ENCODE peak calls at places on chromosomes 3 and 15, in four cellular contexts. X is fibroblast of lung, M is type B pancreatic cell, V is GM12878. J is an unnamed sample.

GRCh38 chr3:194032828-194033435 is 103.0 kb upstream of the HES1 start:
- DNase-seq in X (no peak), M (no peak), V (no peak), J (no peak)

GRCh38 chr3:149475451-149476060 is 1.1 kb downstream of the TM4SF4 start:
- DNase-seq in X (no peak), M (no peak), V (no peak), J (no peak)

GRCh38 chr3:181318321-181318720 is 328.8 kb upstream of the DNAJC19 start:
- DNase-seq in X (no peak), M (no peak), V (no peak), J (no peak)

GRCh38 chr3:23916152-23916885 is 471 bp downstream of the NKIRAS1 start:
- DNase-seq in X (no peak), M (no peak), V (no peak), J (no peak)

GRCh38 chr3:73791356-73791755 is 166.6 kb upstream of the PDZRN3 start:
- DNase-seq in X (no peak), M (no peak), V (no peak), J (no peak)

GRCh38 chr15:45134682-45135604 is 5.1 kb downstream of the DUOX1 start:
- DNase-seq in X (no peak), M (no peak), V (no peak), J (no peak)

GRCh38 chr15:74402337-74402839 is 31.4 kb downstream of the SEMA7A start:
- DNase-seq in X (no peak), M (no peak), V (no peak), J (no peak)

GRCh38 chr3:157204431-157204830 is 44.5 kb upstream of the CCNL1 start:
- DNase-seq in X (peak), M (no peak), V (no peak), J (no peak)

GRCh38 chr3:129485681-129486056 is 42.8 kb upstream of the RHO start:
- DNase-seq in X (peak), M (no peak), V (no peak), J (no peak)

GRCh38 chr3:101466465-101467309 is 46.3 kb downstream of the SENP7 start:
- DNase-seq in X (no peak), M (no peak), V (no peak), J (no peak)

GRCh38 chr15:90097475-90097874 is 4.8 kb downstream of the IDH2 start:
- DNase-seq in X (no peak), M (no peak), V (peak), J (no peak)

GRCh38 chr3:66753670-66754069 is 244.4 kb upstream of the KBTBD8 start:
- DNase-seq in X (no peak), M (no peak), V (no peak), J (no peak)

GRCh38 chr3:177026505-177027277 is 170.6 kb downstream of the TBL1XR1 start:
- DNase-seq in X (peak), M (no peak), V (no peak), J (no peak)

GRCh38 chr3:55511895-55512585 is 24.9 kb upstream of the WNT5A start:
- DNase-seq in X (peak), M (no peak), V (no peak), J (no peak)

GRCh38 chr3:32442766-32443165 is 51.1 kb downstream of the CMTM7 start:
- DNase-seq in X (no peak), M (no peak), V (no peak), J (no peak)

GRCh38 chr3:158091526-158091925 is 14.7 kb downstream of the SHOX2 start:
- DNase-seq in X (peak), M (no peak), V (no peak), J (no peak)

GRCh38 chr15:33211409-33211808 is 16.9 kb upstream of the FMN1 start:
- DNase-seq in X (peak), M (no peak), V (no peak), J (no peak)

GRCh38 chr3:49166752-49167556 is 823 bp upstream of the CCDC71 start:
- DNase-seq in X (no peak), M (no peak), V (no peak), J (no peak)

GRCh38 chr3:37859908-37860199 is 1.8 kb upstream of the CTDSPL start:
- DNase-seq in X (no peak), M (no peak), V (no peak), J (no peak)

GRCh38 chr3:85626662-85627061 is 667.9 kb downstream of the CADM2 start:
- DNase-seq in X (no peak), M (no peak), V (no peak), J (no peak)

GRCh38 chr15:79337591-79337990 is 26.7 kb downstream of the TMED3 start:
- DNase-seq in X (no peak), M (no peak), V (no peak), J (no peak)

GRCh38 chr15:79341361-79341760 is 30.4 kb downstream of the TMED3 start:
- DNase-seq in X (no peak), M (no peak), V (no peak), J (no peak)

GRCh38 chr15:79339588-79340314 is 28.8 kb downstream of the TMED3 start:
- DNase-seq in X (peak), M (no peak), V (no peak), J (no peak)

DNA sequence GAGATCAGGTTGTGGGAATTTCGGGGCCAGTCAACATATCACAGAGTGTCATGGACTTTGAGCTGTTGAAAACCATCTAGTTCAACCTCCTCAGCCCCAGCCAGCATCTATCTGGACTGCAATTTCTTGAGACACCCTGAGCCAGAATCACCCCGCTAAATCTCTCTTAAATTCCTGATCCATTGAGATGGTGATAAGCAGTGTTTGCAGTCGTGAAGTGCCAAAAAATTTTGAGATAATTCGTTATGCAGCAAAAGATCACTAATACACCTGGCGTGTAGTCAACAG is 29.3 kb downstream of the TMED3 start:
- DNase-seq in X (no peak), M (no peak), V (no peak), J (no peak)
- TF ChIP-seq CTCF in X (no peak), M (peak), V (no peak), J (peak)

GRCh38 chr15:59224474-59224873 is 17.8 kb downstream of the LDHAL6B start:
- DNase-seq in X (no peak), M (no peak), V (no peak), J (peak)

GRCh38 chr15:59221479-59221878 is 14.8 kb downstream of the LDHAL6B start:
- DNase-seq in X (no peak), M (no peak), V (no peak), J (peak)

GRCh38 chr15:59223736-59224135 is 17.1 kb downstream of the LDHAL6B start:
- DNase-seq in X (peak), M (no peak), V (no peak), J (peak)

GRCh38 chr15:59222906-59223579 is 16.4 kb downstream of the LDHAL6B start:
- DNase-seq in X (no peak), M (no peak), V (no peak), J (peak)

DNA sequence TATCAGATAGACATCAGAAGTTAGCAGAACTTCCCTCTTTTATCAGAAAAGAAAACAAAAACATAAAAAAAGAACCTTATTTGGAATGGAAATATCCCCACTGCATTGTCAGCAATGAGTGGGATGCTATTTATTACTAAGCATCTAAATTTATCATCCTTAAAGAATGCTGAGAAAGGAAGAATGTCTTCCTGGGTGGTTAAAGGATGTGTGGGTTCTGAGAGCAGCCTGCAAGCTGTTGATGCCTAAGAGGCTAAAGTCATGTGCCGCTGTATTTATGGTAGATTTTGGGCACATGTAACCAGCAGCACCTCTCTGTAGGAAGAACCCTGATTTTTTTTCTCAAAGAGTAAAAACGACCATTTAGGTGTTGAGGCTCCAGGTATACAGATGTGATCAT is 15.5 kb downstream of the LDHAL6B start:
- DNase-seq in X (peak), M (no peak), V (no peak), J (no peak)
- TF ChIP-seq CTCF in X (no peak), M (no peak), V (no peak), J (no peak)

DNA sequence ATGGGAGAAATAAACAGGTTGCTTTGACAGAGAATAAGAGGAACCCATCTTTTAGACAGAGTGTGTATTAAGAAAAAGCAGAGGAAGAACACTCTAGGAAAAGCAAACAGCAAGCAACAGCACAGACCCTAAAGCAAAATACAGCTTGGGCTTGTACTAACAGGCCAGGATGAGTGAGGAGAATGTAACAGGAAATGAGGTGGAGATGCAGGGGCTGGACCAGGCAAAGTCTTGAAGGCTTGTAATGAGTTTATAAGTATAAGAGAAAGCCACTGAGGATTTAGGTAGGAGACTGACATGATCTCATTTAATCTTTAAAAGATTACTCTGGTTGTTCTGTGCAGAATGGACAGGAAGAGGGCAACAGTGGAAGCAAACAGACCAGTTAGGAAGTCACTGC is 4.9 kb downstream of the UBR1 start:
- DNase-seq in X (no peak), M (no peak), V (no peak), J (no peak)
- TF ChIP-seq CTCF in X (no peak), M (no peak), V (no peak), J (no peak)

GRCh38 chr15:65981837-65982696 is 112.8 kb downstream of the RAB11A start:
- DNase-seq in X (no peak), M (no peak), V (no peak), J (no peak)
- TF ChIP-seq CTCF in X (no peak), M (peak), V (peak), J (peak)

GRCh38 chr3:140204271-140204984 is 269.4 kb downstream of the CLSTN2 start:
- DNase-seq in X (no peak), M (no peak), V (no peak), J (no peak)

GRCh38 chr3:140205598-140205997 is 270.6 kb downstream of the CLSTN2 start:
- DNase-seq in X (no peak), M (no peak), V (no peak), J (no peak)

GRCh38 chr3:140203510-140203909 is 268.5 kb downstream of the CLSTN2 start:
- DNase-seq in X (no peak), M (no peak), V (no peak), J (no peak)

GRCh38 chr3:140207541-140207940 is 272.6 kb downstream of the CLSTN2 start:
- DNase-seq in X (no peak), M (no peak), V (no peak), J (no peak)

GRCh38 chr3:140206196-140207040 is 271.4 kb downstream of the CLSTN2 start:
- DNase-seq in X (peak), M (no peak), V (no peak), J (no peak)
- TF ChIP-seq CTCF in X (no peak), M (peak), V (no peak), J (peak)

GRCh38 chr15:64381000-64381751 is at the start of gene PCLAF:
- DNase-seq in X (peak), M (peak), V (peak), J (peak)
- TF ChIP-seq CTCF in X (no peak), M (peak), V (no peak), J (peak)

DNA sequence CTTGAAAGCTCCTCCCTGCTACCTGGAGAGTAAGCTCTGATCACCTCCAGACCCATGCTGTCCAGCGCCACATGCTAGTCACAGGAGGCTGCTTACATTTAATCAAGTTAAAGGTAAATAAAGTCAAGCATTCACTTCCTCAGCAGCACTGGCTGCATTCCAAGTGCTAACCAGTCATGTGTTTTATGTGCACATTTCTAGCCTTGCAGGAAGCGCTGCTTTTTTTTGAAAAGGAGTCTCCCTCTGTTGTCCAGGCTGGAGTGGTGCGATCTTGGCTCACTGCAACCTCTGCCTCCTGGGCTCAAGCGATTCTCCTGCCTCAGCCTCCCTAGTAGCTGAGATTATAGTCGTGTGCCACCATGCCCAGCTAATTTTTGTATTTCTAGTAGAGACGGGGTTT is 279.2 kb downstream of the GABRG3 start:
- DNase-seq in X (no peak), M (no peak), V (no peak), J (no peak)
- TF ChIP-seq CTCF in X (no peak), M (peak), V (no peak), J (peak)